ENCODE peak calls at places on chromosomes 7 and 10, in five cellular contexts. A is iPS DF 6.9, S is lower lobe of right lung, Z is tibial nerve, I is SK-N-MC. V is an unnamed sample.
A peak's percentile ranks its signal among the peaks of the same experiment; 100 is the strongest.

GRCh38 chr7:112290065-112290464 is 83.6 kb downstream of the ZNF277 start:
- DNase-seq in A (no peak), S (no peak), Z (no peak), I (no peak), V (no peak)

GRCh38 chr7:140458191-140458590 is 21.1 kb downstream of the MKRN1 start:
- DNase-seq in A (no peak), S (no peak), Z (no peak), I (no peak), V (no peak)

GRCh38 chr10:78362406-78363022 is 328.9 kb downstream of the RPS24 start:
- DNase-seq in A (no peak), S (peak; percentile 66), Z (no peak), I (no peak), V (no peak)

GRCh38 chr10:42783181-42783549 is 570 bp downstream of the BMS1 start:
- DNase-seq in A (no peak), S (no peak), Z (no peak), I (no peak), V (no peak)

GRCh38 chr7:8056431-8056830 is 87.8 kb downstream of the GLCCI1 start:
- DNase-seq in A (no peak), S (no peak), Z (no peak), I (no peak), V (no peak)

GRCh38 chr10:107653832-107654287 is 489.4 kb upstream of the SORCS1 start:
- DNase-seq in A (no peak), S (no peak), Z (no peak), I (no peak), V (no peak)

GRCh38 chr10:78342787-78343186 is 309.1 kb downstream of the RPS24 start:
- DNase-seq in A (no peak), S (no peak), Z (no peak), I (no peak), V (no peak)

GRCh38 chr7:159272739-159273138 is 128.1 kb upstream of the VIPR2 start:
- DNase-seq in A (no peak), S (no peak), Z (no peak), I (no peak), V (no peak)

GRCh38 chr7:7920481-7920880 is 48.1 kb upstream of the GLCCI1 start:
- DNase-seq in A (no peak), S (no peak), Z (no peak), I (no peak), V (no peak)

GRCh38 chr7:13984831-13985685 is 4.4 kb downstream of the ETV1 start:
- DNase-seq in A (no peak), S (no peak), Z (no peak), I (no peak), V (no peak)
- H3K4me3 ChIP-seq in A (no peak overlapping the region), S (peak overlapping the region; percentile 65), Z (no peak overlapping the region), I (peak overlapping the region; percentile 23), V (peak overlapping the region; percentile 20)

GRCh38 chr7:56493704-56494450 is 377.7 kb upstream of the NUPR2 start:
- DNase-seq in A (no peak), S (no peak), Z (no peak), I (no peak), V (no peak)

GRCh38 chr7:56493196-56493595 is 377.0 kb upstream of the NUPR2 start:
- DNase-seq in A (no peak), S (no peak), Z (no peak), I (no peak), V (no peak)

GRCh38 chr7:56491636-56492425 is 375.6 kb upstream of the NUPR2 start:
- DNase-seq in A (no peak), S (no peak), Z (no peak), I (no peak), V (no peak)

DNA sequence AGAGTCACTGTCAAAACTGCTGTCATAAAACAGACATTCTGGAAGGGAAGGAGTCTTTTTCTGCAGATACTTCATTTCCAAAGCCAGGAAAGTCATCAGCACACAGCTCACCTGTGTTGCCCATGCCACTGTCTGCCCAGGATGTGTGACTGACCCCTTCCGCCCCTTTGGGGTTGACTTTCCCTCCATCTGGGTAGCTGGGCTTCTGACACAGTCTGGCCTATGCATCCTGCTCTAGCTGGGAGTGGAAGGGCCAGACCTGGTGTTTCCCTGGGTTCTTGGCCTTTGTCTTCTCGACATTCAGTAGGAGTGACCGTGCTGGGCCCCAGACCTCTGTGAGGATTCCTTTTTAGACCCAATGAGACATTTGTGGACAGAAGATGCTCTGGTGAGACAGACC is 378.9 kb upstream of the NUPR2 start:
- DNase-seq in A (no peak), S (no peak), Z (no peak), I (no peak), V (no peak)
- H3K9me3 ChIP-seq in A (peaks cover 43% of the 10 kb centered on the region), S (peaks cover 30% of the 10 kb centered on the region), Z (no peaks in the 10 kb centered on the region), I (no peaks in the 10 kb centered on the region), V (peaks cover 6% of the 10 kb centered on the region)

DNA sequence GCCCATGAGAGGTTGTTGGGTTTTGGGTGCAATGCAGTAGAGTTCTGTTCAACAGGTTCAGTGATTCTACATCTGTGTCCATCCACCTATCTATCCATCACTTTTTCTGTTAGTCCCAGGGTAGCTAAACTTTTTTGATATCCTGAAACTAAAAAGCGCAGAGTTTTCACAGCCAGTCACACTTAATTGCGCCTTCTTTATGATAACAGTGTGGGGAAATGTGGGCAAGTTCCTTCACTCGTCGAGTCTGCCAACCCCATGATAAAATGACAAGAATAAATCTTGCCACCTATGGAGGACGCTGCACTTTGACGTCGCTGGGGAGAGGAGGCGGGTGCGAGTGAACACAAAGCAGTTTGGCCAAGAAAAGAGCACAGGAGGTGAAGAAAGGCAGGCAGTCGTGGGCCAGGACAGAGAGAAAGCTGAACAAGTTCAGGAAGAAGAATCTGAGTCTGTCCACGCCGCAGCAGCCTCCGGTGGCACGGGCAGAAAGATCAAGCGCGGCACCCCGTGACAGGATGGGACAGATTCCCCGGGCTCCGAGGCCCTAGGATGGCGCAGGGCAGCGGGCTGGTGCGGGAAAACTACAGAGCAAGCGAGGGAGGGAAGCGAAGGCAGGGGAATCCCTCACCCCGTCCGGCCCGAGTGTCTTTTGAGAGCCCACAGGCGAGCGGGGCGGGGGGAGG is 9.2 kb downstream of the SP8 start:
- DNase-seq in A (no peak), S (no peak), Z (no peak), I (no peak), V (no peak)
- H3K4me3 ChIP-seq in A (peak overlapping the region; percentile 53), S (peak overlapping the region; percentile 34), Z (no peak overlapping the region), I (peak overlapping the region; percentile 62), V (no peak overlapping the region)

GRCh38 chr7:157828881-157829280 is 492.1 kb downstream of the DNAJB6 start:
- DNase-seq in A (no peak), S (no peak), Z (peak; percentile 7), I (no peak), V (no peak)
- H3K9me3 ChIP-seq in A (peaks cover 39% of the 10 kb centered on the region), S (no peaks in the 10 kb centered on the region), Z (no peaks in the 10 kb centered on the region), I (no peaks in the 10 kb centered on the region), V (no peaks in the 10 kb centered on the region)

V was measured in right cardiac atrium.